ENCODE peak calls at places on chromosomes 13 and 19, in ten cellular contexts. W, L, B, I, K, H, S, V, Y and J are unnamed samples.

GRCh38 chr13:110301606-110302131 is 5.3 kb downstream of the COL4A1 start:
- DNase-seq in W (no peak), L (no peak), B (peak; percentile 80), I (peak; percentile 56), K (peak; percentile 89), H (no peak), S (no peak), V (peak; percentile 39), Y (peak; percentile 90), J (peak; percentile 38)

GRCh38 chr13:94711561-94712286 is 621 bp downstream of the SOX21 start:
- DNase-seq in W (peak; percentile 45), L (peak; percentile 54), B (peak; percentile 23), I (no peak), K (peak; percentile 32), H (no peak), S (no peak), V (no peak), Y (no peak), J (no peak)

GRCh38 chr13:73039201-73040108 is 19.4 kb upstream of the KLF5 start:
- DNase-seq in W (no peak), L (no peak), B (no peak), I (no peak), K (no peak), H (no peak), S (no peak), V (no peak), Y (no peak), J (no peak)

GRCh38 chr13:72514141-72514540 is 213.3 kb downstream of the MZT1 start:
- DNase-seq in W (no peak), L (no peak), B (peak; percentile 45), I (no peak), K (peak; percentile 69), H (no peak), S (no peak), V (no peak), Y (no peak), J (no peak)

GRCh38 chr13:54185785-54186184 is 1157.2 kb downstream of the OLFM4 start:
- DNase-seq in W (peak; percentile 36), L (no peak), B (no peak), I (no peak), K (no peak), H (no peak), S (no peak), V (no peak), Y (no peak), J (no peak)

GRCh38 chr19:35262101-35262761 is 6.5 kb upstream of the USF2 start:
- DNase-seq in W (no peak), L (no peak), B (no peak), I (peak; percentile 50), K (no peak), H (no peak), S (no peak), V (no peak), Y (no peak), J (no peak)

GRCh38 chr19:16420781-16421386 is 50.9 kb downstream of the EPS15L1 start:
- DNase-seq in W (no peak), L (peak; percentile 72), B (no peak), I (no peak), K (no peak), H (peak; percentile 75), S (no peak), V (no peak), Y (no peak), J (no peak)

GRCh38 chr19:48674921-48675824 is 2.4 kb upstream of the NTN5 start:
- DNase-seq in W (peak; percentile 83), L (peak; percentile 96), B (peak; percentile 87), I (peak; percentile 82), K (peak; percentile 85), H (peak; percentile 73), S (peak; percentile 67), V (peak; percentile 87), Y (peak; percentile 72), J (peak; percentile 84)

GRCh38 chr19:2846180-2846935 is 5.1 kb downstream of the ZNF555 start:
- DNase-seq in W (no peak), L (no peak), B (no peak), I (no peak), K (no peak), H (no peak), S (no peak), V (no peak), Y (no peak), J (no peak)

GRCh38 chr13:60448907-60449510 is 52.0 kb downstream of the TDRD3 start:
- DNase-seq in W (no peak), L (peak; percentile 24), B (peak; percentile 81), I (no peak), K (peak; percentile 84), H (no peak), S (no peak), V (no peak), Y (peak; percentile 68), J (no peak)

GRCh38 chr19:46824887-46825730 is 25.5 kb downstream of the AP2S1 start:
- DNase-seq in W (no peak), L (no peak), B (peak; percentile 18), I (no peak), K (peak; percentile 44), H (no peak), S (no peak), V (no peak), Y (no peak), J (no peak)

GRCh38 chr19:51654783-51655182 is 8.2 kb upstream of the SIGLEC14 start:
- DNase-seq in W (no peak), L (no peak), B (no peak), I (no peak), K (peak; percentile 6), H (no peak), S (no peak), V (no peak), Y (no peak), J (no peak)

GRCh38 chr19:8001995-8002849 is 3.2 kb downstream of the ELAVL1 start:
- DNase-seq in W (peak; percentile 94), L (peak; percentile 89), B (peak; percentile 85), I (peak; percentile 81), K (peak; percentile 85), H (peak; percentile 84), S (peak; percentile 47), V (peak; percentile 67), Y (peak; percentile 75), J (peak; percentile 79)

GRCh38 chr13:92838786-92839185 is 387.8 kb upstream of the GPC6 start:
- DNase-seq in W (no peak), L (no peak), B (peak; percentile 90), I (no peak), K (peak; percentile 97), H (no peak), S (no peak), V (no peak), Y (peak; percentile 94), J (no peak)

DNA sequence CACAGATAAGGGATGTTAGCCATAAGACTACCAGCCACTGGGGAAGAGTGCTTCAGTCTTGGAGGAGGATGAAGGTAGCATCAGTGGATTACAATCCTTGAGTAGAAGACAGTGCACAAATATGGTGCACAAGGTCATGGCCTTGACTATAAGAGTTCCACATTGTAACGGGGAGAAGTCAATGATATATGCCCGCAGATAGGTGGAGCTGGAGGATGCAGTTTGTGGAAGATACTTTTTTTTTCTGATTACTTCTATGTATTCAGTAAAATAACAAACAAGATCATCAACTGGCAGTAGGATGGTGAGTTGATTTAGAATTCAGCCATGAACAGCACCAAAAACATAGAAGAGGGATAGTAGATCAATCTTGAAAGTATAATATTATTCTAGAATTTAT is 926.8 kb upstream of the MIR17HG start:
- DNase-seq in W (no peak), L (no peak), B (peak; percentile 15), I (no peak), K (peak; percentile 48), H (no peak), S (no peak), V (no peak), Y (peak; percentile 13), J (no peak)
- TF ChIP-seq CTCF in W (no peak), L (no peak), B (peak; percentile 12), I (no peak), K (peak; percentile 53), H (no peak), S (no peak), V (no peak), Y (peak; percentile 29), J (no peak)

GRCh38 chr13:59176775-59177174 is 987.0 kb downstream of the DIAPH3 start:
- DNase-seq in W (no peak), L (no peak), B (peak; percentile 1), I (no peak), K (no peak), H (no peak), S (no peak), V (no peak), Y (no peak), J (no peak)

GRCh38 chr13:59182241-59182640 is 981.5 kb downstream of the DIAPH3 start:
- DNase-seq in W (no peak), L (no peak), B (no peak), I (no peak), K (peak; percentile 33), H (no peak), S (no peak), V (no peak), Y (no peak), J (no peak)

GRCh38 chr13:59178344-59178743 is 985.4 kb downstream of the DIAPH3 start:
- DNase-seq in W (no peak), L (no peak), B (peak; percentile 30), I (no peak), K (peak; percentile 54), H (no peak), S (no peak), V (no peak), Y (peak; percentile 3), J (no peak)
- TF ChIP-seq CTCF in W (no peak), L (peak; percentile 45), B (peak; percentile 55), I (no peak), K (peak; percentile 77), H (peak; percentile 6), S (no peak), V (no peak), Y (peak; percentile 37), J (no peak)

DNA sequence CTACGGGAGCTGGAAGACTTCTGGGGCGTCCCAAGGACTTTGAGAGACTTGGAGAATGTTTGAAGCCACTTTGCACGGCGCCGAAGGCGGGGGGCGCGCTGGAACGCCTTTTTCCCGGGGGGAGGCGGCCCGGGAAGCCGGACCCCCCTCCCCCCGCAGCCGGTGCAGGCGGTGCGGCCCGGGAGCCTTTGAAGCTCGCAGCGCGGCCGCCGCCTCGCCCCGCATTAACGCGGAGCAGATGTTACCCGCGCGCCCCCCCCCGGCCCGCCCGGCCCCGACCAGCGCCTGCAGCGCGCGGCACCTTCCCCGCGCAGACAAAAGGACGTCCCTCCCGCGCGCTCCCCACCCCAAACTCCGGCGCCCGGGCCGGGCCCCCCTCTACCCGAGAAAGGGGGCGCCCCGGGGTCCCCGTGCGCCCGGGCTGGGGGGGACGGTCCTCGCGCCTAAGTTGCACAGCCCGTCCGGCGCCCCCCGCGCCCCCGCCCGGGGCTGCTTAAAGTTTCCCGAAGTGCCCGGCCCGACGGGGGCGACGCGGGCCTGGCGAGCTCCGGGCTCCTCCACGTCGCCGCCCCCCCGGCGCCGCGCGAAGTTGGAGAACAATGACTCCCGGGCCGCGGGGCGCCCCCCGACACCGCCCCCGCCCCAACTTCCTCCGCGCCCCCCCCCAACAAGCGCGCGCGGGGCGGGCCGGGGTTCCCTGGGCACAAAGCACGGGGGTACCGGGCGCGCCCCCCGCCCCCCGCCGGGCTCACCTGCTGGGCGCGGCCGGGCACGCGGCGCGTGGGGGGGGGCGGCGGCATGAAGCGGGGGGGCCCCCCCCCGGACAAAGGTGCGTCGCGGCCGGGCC is 644 bp downstream of the TCF3 start:
- DNase-seq in W (peak; percentile 48), L (peak; percentile 82), B (peak; percentile 26), I (no peak), K (peak; percentile 39), H (peak; percentile 50), S (no peak), V (peak; percentile 39), Y (peak; percentile 23), J (peak; percentile 37)
- TF ChIP-seq CTCF in W (no peak), L (no peak), B (no peak), I (no peak), K (no peak), H (no peak), S (peak; percentile 20), V (no peak), Y (no peak), J (no peak)

GRCh38 chr13:81714513-81714912 is 1373.6 kb upstream of the SPRY2 start:
- DNase-seq in W (no peak), L (no peak), B (no peak), I (no peak), K (peak; percentile 11), H (no peak), S (no peak), V (no peak), Y (no peak), J (no peak)
- TF ChIP-seq CTCF in W (no peak), L (no peak), B (no peak), I (no peak), K (no peak), H (no peak), S (no peak), V (no peak), Y (no peak), J (no peak)